ENCODE peak calls at places on chromosome 18, in six cellular contexts. One of them, this sample, is unnamed.

GRCh38 chr18:22545091-22545795 is 127.5 kb upstream of the CTAGE1 start:
- DNase-seq in lower lobe of right lung: no peak
- DNase-seq in ELF-1: no peak
- DNase-seq in left kidney: no peak
- DNase-seq in NCI-H345: no peak
- DNase-seq in heart left ventricle: no peak
- DNase-seq in this sample: no peak

GRCh38 chr18:10386956-10387355 is 67.5 kb upstream of the APCDD1 start:
- DNase-seq in lower lobe of right lung: no peak
- DNase-seq in ELF-1: no peak
- DNase-seq in left kidney: no peak
- DNase-seq in NCI-H345: no peak
- DNase-seq in heart left ventricle: no peak
- DNase-seq in this sample: no peak

GRCh38 chr18:26460449-26461091 is 87.8 kb downstream of the KCTD1 start:
- DNase-seq in lower lobe of right lung: no peak
- DNase-seq in ELF-1: no peak
- DNase-seq in left kidney: no peak
- DNase-seq in NCI-H345: peak; percentile 83
- DNase-seq in heart left ventricle: peak; percentile 74
- DNase-seq in this sample: no peak

GRCh38 chr18:74040459-74041332 is 106.9 kb downstream of the FBXO15 start:
- DNase-seq in lower lobe of right lung: peak; percentile 60
- DNase-seq in ELF-1: peak; percentile 77
- DNase-seq in left kidney: peak; percentile 32
- DNase-seq in NCI-H345: no peak
- DNase-seq in heart left ventricle: no peak
- DNase-seq in this sample: peak; percentile 69

GRCh38 chr18:48529796-48530195 is 9.0 kb upstream of the CTIF start:
- DNase-seq in lower lobe of right lung: no peak
- DNase-seq in ELF-1: no peak
- DNase-seq in left kidney: no peak
- DNase-seq in NCI-H345: no peak
- DNase-seq in heart left ventricle: no peak
- DNase-seq in this sample: peak; percentile 82

GRCh38 chr18:33440384-33441043 is at the start of gene CCDC178:
- DNase-seq in lower lobe of right lung: no peak
- DNase-seq in ELF-1: peak; percentile 45
- DNase-seq in left kidney: peak; percentile 90
- DNase-seq in NCI-H345: peak; percentile 64
- DNase-seq in heart left ventricle: peak; percentile 23
- DNase-seq in this sample: peak; percentile 74

GRCh38 chr18:34862561-34862960 is 152.5 kb downstream of the DTNA start:
- DNase-seq in lower lobe of right lung: no peak
- DNase-seq in ELF-1: no peak
- DNase-seq in left kidney: no peak
- DNase-seq in NCI-H345: no peak
- DNase-seq in heart left ventricle: no peak
- DNase-seq in this sample: no peak

GRCh38 chr18:48800479-48800876 is 150.3 kb downstream of the SMAD7 start:
- DNase-seq in lower lobe of right lung: peak; percentile 22
- DNase-seq in ELF-1: no peak
- DNase-seq in left kidney: no peak
- DNase-seq in NCI-H345: no peak
- DNase-seq in heart left ventricle: no peak
- DNase-seq in this sample: no peak

GRCh38 chr18:44849361-44849760 is 168.7 kb downstream of the SETBP1 start:
- DNase-seq in lower lobe of right lung: no peak
- DNase-seq in ELF-1: no peak
- DNase-seq in left kidney: no peak
- DNase-seq in NCI-H345: peak; percentile 24
- DNase-seq in heart left ventricle: no peak
- DNase-seq in this sample: no peak

GRCh38 chr18:76450912-76451421 is 44.1 kb downstream of the ZNF516 start:
- DNase-seq in lower lobe of right lung: peak; percentile 61
- DNase-seq in ELF-1: peak; percentile 58
- DNase-seq in left kidney: peak; percentile 81
- DNase-seq in NCI-H345: no peak
- DNase-seq in heart left ventricle: peak; percentile 79
- DNase-seq in this sample: peak; percentile 65

GRCh38 chr18:26802330-26803200 is 62.9 kb downstream of the AQP4 start:
- DNase-seq in lower lobe of right lung: no peak
- DNase-seq in ELF-1: peak; percentile 74
- DNase-seq in left kidney: no peak
- DNase-seq in NCI-H345: no peak
- DNase-seq in heart left ventricle: no peak
- DNase-seq in this sample: no peak

GRCh38 chr18:37249171-37249886 is 316.3 kb downstream of the CELF4 start:
- DNase-seq in lower lobe of right lung: no peak
- DNase-seq in ELF-1: no peak
- DNase-seq in left kidney: no peak
- DNase-seq in NCI-H345: no peak
- DNase-seq in heart left ventricle: no peak
- DNase-seq in this sample: no peak

GRCh38 chr18:5969355-5970003 is 74.2 kb upstream of the TMEM200C start:
- DNase-seq in lower lobe of right lung: no peak
- DNase-seq in ELF-1: no peak
- DNase-seq in left kidney: no peak
- DNase-seq in NCI-H345: no peak
- DNase-seq in heart left ventricle: no peak
- DNase-seq in this sample: no peak

GRCh38 chr18:67783215-67783946 is 266.9 kb upstream of the DSEL start:
- DNase-seq in lower lobe of right lung: no peak
- DNase-seq in ELF-1: no peak
- DNase-seq in left kidney: no peak
- DNase-seq in NCI-H345: no peak
- DNase-seq in heart left ventricle: no peak
- DNase-seq in this sample: peak; percentile 75

GRCh38 chr18:79882522-79883241 is 68.8 kb downstream of the SLC66A2 start:
- DNase-seq in lower lobe of right lung: peak; percentile 41
- DNase-seq in ELF-1: no peak
- DNase-seq in left kidney: no peak
- DNase-seq in NCI-H345: no peak
- DNase-seq in heart left ventricle: no peak
- DNase-seq in this sample: no peak

GRCh38 chr18:54859667-54860421 is 31.6 kb downstream of the RAB27B start:
- DNase-seq in lower lobe of right lung: no peak
- DNase-seq in ELF-1: no peak
- DNase-seq in left kidney: no peak
- DNase-seq in NCI-H345: no peak
- DNase-seq in heart left ventricle: no peak
- DNase-seq in this sample: peak; percentile 65

GRCh38 chr18:68181956-68182355 is 533.0 kb downstream of the TMX3 start:
- DNase-seq in lower lobe of right lung: no peak
- DNase-seq in ELF-1: no peak
- DNase-seq in left kidney: no peak
- DNase-seq in NCI-H345: no peak
- DNase-seq in heart left ventricle: no peak
- DNase-seq in this sample: no peak

GRCh38 chr18:38575648-38576047 is 1010.0 kb upstream of the CELF4 start:
- DNase-seq in lower lobe of right lung: no peak
- DNase-seq in ELF-1: no peak
- DNase-seq in left kidney: no peak
- DNase-seq in NCI-H345: no peak
- DNase-seq in heart left ventricle: no peak
- DNase-seq in this sample: no peak

GRCh38 chr18:35267161-35267651 is 22.8 kb downstream of the ZSCAN30 start:
- DNase-seq in lower lobe of right lung: peak; percentile 87
- DNase-seq in ELF-1: peak; percentile 83
- DNase-seq in left kidney: peak; percentile 96
- DNase-seq in NCI-H345: peak; percentile 92
- DNase-seq in heart left ventricle: peak; percentile 86
- DNase-seq in this sample: no peak

GRCh38 chr18:79779021-79779699 is 18.6 kb upstream of the KCNG2 start:
- DNase-seq in lower lobe of right lung: no peak
- DNase-seq in ELF-1: no peak
- DNase-seq in left kidney: no peak
- DNase-seq in NCI-H345: no peak
- DNase-seq in heart left ventricle: no peak
- DNase-seq in this sample: no peak

GRCh38 chr18:73848656-73849055 is 299.0 kb downstream of the FBXO15 start:
- DNase-seq in lower lobe of right lung: no peak
- DNase-seq in ELF-1: no peak
- DNase-seq in left kidney: no peak
- DNase-seq in NCI-H345: no peak
- DNase-seq in heart left ventricle: no peak
- DNase-seq in this sample: no peak

GRCh38 chr18:13335903-13336302 is 117.3 kb downstream of the LDLRAD4 start:
- DNase-seq in lower lobe of right lung: no peak
- DNase-seq in ELF-1: no peak
- DNase-seq in left kidney: no peak
- DNase-seq in NCI-H345: no peak
- DNase-seq in heart left ventricle: no peak
- DNase-seq in this sample: peak; percentile 18

GRCh38 chr18:22031581-22031980 is 137.8 kb upstream of the GATA6 start:
- DNase-seq in lower lobe of right lung: no peak
- DNase-seq in ELF-1: no peak
- DNase-seq in left kidney: no peak
- DNase-seq in NCI-H345: no peak
- DNase-seq in heart left ventricle: no peak
- DNase-seq in this sample: no peak

GRCh38 chr18:79900610-79901570 is 50.6 kb downstream of the SLC66A2 start:
- DNase-seq in lower lobe of right lung: no peak
- DNase-seq in ELF-1: no peak
- DNase-seq in left kidney: no peak
- DNase-seq in NCI-H345: no peak
- DNase-seq in heart left ventricle: no peak
- DNase-seq in this sample: no peak

GRCh38 chr18:13366977-13367892 is 148.7 kb downstream of the LDLRAD4 start:
- DNase-seq in lower lobe of right lung: no peak
- DNase-seq in ELF-1: no peak
- DNase-seq in left kidney: no peak
- DNase-seq in NCI-H345: no peak
- DNase-seq in heart left ventricle: no peak
- DNase-seq in this sample: no peak

GRCh38 chr18:60413944-60414547 is 41.5 kb upstream of the MC4R start:
- DNase-seq in lower lobe of right lung: no peak
- DNase-seq in ELF-1: peak; percentile 15
- DNase-seq in left kidney: peak; percentile 14
- DNase-seq in NCI-H345: peak; percentile 7
- DNase-seq in heart left ventricle: no peak
- DNase-seq in this sample: peak; percentile 49

GRCh38 chr18:28087173-28087563 is 89.8 kb downstream of the CDH2 start:
- DNase-seq in lower lobe of right lung: no peak
- DNase-seq in ELF-1: no peak
- DNase-seq in left kidney: no peak
- DNase-seq in NCI-H345: no peak
- DNase-seq in heart left ventricle: peak; percentile 56
- DNase-seq in this sample: no peak

GRCh38 chr18:8031496-8031895 is 464.4 kb downstream of the PTPRM start:
- DNase-seq in lower lobe of right lung: no peak
- DNase-seq in ELF-1: no peak
- DNase-seq in left kidney: peak; percentile 49
- DNase-seq in NCI-H345: no peak
- DNase-seq in heart left ventricle: no peak
- DNase-seq in this sample: no peak

GRCh38 chr18:3002766-3003165 is 10.2 kb downstream of the LPIN2 start:
- DNase-seq in lower lobe of right lung: no peak
- DNase-seq in ELF-1: no peak
- DNase-seq in left kidney: no peak
- DNase-seq in NCI-H345: no peak
- DNase-seq in heart left ventricle: no peak
- DNase-seq in this sample: no peak

GRCh38 chr18:4024702-4025101 is 430.4 kb downstream of the DLGAP1 start:
- DNase-seq in lower lobe of right lung: no peak
- DNase-seq in ELF-1: no peak
- DNase-seq in left kidney: no peak
- DNase-seq in NCI-H345: no peak
- DNase-seq in heart left ventricle: no peak
- DNase-seq in this sample: no peak

This sample was measured in mesendoderm.